ENCODE peak calls at places on chromosome 13, in eight cellular contexts. P, S, E, A, F, Z, D and J are unnamed samples.
A peak's percentile ranks its signal among the peaks of the same experiment; 100 is the strongest.

GRCh38 chr13:33466262-33466661 is 180.7 kb upstream of the STARD13 start:
- DNase-seq in A (no peak), Z (no peak), P (no peak), E (no peak), S (no peak), D (no peak), F (no peak), J (no peak)

GRCh38 chr13:98345103-98345899 is 168.2 kb upstream of the RNF113B start:
- DNase-seq in P (no peak), D (no peak), Z (peak; percentile 14), F (peak; percentile 18), S (no peak), A (no peak), E (peak; percentile 21), J (no peak)

GRCh38 chr13:23380534-23380933 is 53.0 kb downstream of the SACS start:
- DNase-seq in S (no peak), Z (no peak), D (no peak), P (no peak), F (peak; percentile 45), E (no peak), A (no peak), J (no peak)

GRCh38 chr13:33251131-33251629 is 34.4 kb downstream of the STARD13 start:
- DNase-seq in E (peak; percentile 7), P (no peak), D (peak; percentile 97), S (no peak), Z (no peak), A (peak; percentile 45), F (peak; percentile 85), J (peak; percentile 48)

GRCh38 chr13:67120872-67121531 is 109.1 kb downstream of the PCDH9 start:
- DNase-seq in E (no peak), P (no peak), D (no peak), Z (no peak), F (no peak), S (no peak), A (no peak), J (no peak)

GRCh38 chr13:112730157-112730671 is 40.4 kb downstream of the ATP11A start:
- DNase-seq in P (no peak), A (peak; percentile 65), F (peak; percentile 58), E (no peak), S (peak; percentile 63), D (no peak), Z (no peak), J (no peak)

GRCh38 chr13:75399168-75399878 is 82.6 kb downstream of the TBC1D4 start:
- DNase-seq in A (no peak), P (no peak), Z (no peak), D (peak; percentile 68), E (no peak), S (no peak), F (peak; percentile 13), J (no peak)

GRCh38 chr13:38202730-38203129 is 146.9 kb upstream of the UFM1 start:
- DNase-seq in E (no peak), S (no peak), Z (no peak), F (peak; percentile 4), D (peak; percentile 72), A (no peak), P (no peak), J (no peak)

GRCh38 chr13:59906413-59907027 is 257.2 kb downstream of the DIAPH3 start:
- DNase-seq in P (no peak), E (no peak), D (peak; percentile 58), S (no peak), F (peak; percentile 65), Z (peak; percentile 33), A (no peak), J (peak; percentile 9)

GRCh38 chr13:40764587-40765403 is 6.2 kb downstream of the MRPS31 start:
- DNase-seq in E (no peak), P (no peak), A (no peak), Z (no peak), D (peak; percentile 74), S (no peak), F (no peak), J (no peak)

GRCh38 chr13:25654332-25654731 is 282.6 kb downstream of the ATP8A2 start:
- DNase-seq in A (no peak), D (no peak), F (no peak), S (no peak), P (no peak), E (no peak), Z (no peak), J (no peak)

GRCh38 chr13:47087841-47088240 is 191.0 kb upstream of the HTR2A start:
- DNase-seq in E (no peak), P (no peak), F (peak; percentile 26), S (no peak), Z (peak; percentile 2), A (no peak), D (peak; percentile 79), J (no peak)

GRCh38 chr13:29577135-29578051 is 18.1 kb downstream of the SLC7A1 start:
- DNase-seq in A (peak; percentile 30), Z (no peak), P (no peak), F (no peak), S (no peak), E (no peak), D (no peak), J (no peak)

GRCh38 chr13:41352935-41353801 is 42.1 kb downstream of the NAA16 start:
- DNase-seq in F (peak; percentile 69), S (no peak), Z (peak; percentile 61), P (no peak), A (no peak), D (peak; percentile 69), E (peak; percentile 7), J (peak; percentile 52)

GRCh38 chr13:92843549-92843948 is 383.1 kb upstream of the GPC6 start:
- DNase-seq in S (no peak), F (peak; percentile 73), D (peak; percentile 71), P (no peak), A (no peak), E (no peak), Z (no peak), J (no peak)
- TF ChIP-seq CTCF in S (no peak), F (no peak), D (no peak), P (no peak), A (no peak), E (no peak), Z (no peak), J (no peak)

GRCh38 chr13:101393140-101393539 is 23.2 kb downstream of the NALCN start:
- DNase-seq in P (no peak), E (no peak), Z (no peak), S (no peak), F (no peak), A (no peak), D (no peak), J (no peak)
- TF ChIP-seq CTCF in P (no peak), E (no peak), Z (no peak), S (no peak), F (no peak), A (no peak), D (no peak), J (no peak)

DNA sequence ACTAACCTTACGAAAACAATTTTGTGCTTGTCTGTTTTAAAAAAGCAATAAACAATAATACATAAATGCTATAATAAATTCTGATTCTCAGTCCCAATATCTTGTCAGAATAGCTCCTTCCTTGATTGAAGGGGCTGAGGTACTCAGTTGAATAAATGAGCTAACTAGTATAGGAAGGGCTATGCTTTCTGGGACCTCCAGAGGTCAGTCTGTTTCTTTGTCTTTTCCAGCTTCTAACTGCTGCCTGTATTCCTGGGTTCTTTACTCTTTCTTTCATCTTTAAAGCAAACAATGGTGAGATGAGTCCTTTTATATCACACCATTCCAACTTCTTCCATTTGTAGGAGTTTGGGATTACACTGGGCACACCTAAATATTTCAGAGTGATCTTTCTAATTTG is 1297.0 kb upstream of the ATXN8OS start:
- DNase-seq in P (no peak), Z (peak; percentile 12), F (no peak), S (no peak), A (no peak), E (no peak), D (no peak), J (no peak)
- TF ChIP-seq CTCF in P (no peak), Z (peak; percentile 24), F (no peak), S (no peak), A (no peak), E (no peak), D (peak; percentile 12), J (no peak)

GRCh38 chr13:110410000-110410399 is 102.9 kb downstream of the COL4A2 start:
- DNase-seq in P (no peak), A (no peak), F (no peak), Z (no peak), S (no peak), D (no peak), E (no peak), J (no peak)

GRCh38 chr13:110407021-110407420 is 99.9 kb downstream of the COL4A2 start:
- DNase-seq in D (no peak), E (no peak), A (no peak), Z (no peak), P (no peak), S (no peak), F (no peak), J (no peak)

GRCh38 chr13:110409581-110409992 is 102.5 kb downstream of the COL4A2 start:
- DNase-seq in A (no peak), D (peak; percentile 94), E (no peak), S (no peak), Z (no peak), P (no peak), F (peak; percentile 81), J (no peak)

GRCh38 chr13:110407531-110407930 is 100.4 kb downstream of the COL4A2 start:
- DNase-seq in P (no peak), E (no peak), D (no peak), F (no peak), S (no peak), A (no peak), Z (no peak), J (no peak)

GRCh38 chr13:110408286-110408685 is 101.2 kb downstream of the COL4A2 start:
- DNase-seq in Z (no peak), F (no peak), A (no peak), P (no peak), D (no peak), S (no peak), E (no peak), J (no peak)
- TF ChIP-seq CTCF in Z (no peak), F (no peak), A (no peak), P (no peak), D (no peak), S (no peak), E (no peak), J (no peak)

DNA sequence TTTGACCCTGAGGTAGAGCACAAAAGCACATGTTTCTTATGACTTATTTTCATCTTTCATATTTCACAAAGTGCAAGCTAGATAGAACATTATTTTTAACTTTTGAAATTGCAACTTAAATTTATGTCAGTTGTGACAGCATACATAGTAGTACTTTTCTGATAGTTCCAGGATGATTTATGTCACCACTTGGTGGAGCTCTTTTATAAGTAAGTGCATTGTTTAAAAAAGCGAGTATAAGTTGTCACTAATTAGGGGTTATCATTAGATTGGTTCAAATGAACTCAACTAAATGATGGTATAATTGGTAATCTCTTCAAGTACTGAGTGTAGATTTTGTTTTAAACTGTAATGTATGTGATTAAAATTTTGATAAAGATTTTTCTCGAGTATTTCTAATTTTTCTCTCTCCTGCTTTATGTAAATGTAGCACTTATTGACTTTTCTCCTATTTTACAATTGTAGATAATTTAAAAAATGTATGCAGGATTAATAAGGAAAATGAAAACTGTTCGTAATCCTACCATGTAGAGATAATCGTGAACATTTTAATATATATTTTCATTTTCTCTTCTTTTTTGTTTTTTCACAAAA is 31.1 kb downstream of the RB1 start:
- DNase-seq in F (peak; percentile 62), S (no peak), D (peak; percentile 59), A (no peak), P (no peak), E (no peak), Z (peak; percentile 62), J (peak; percentile 36)
- TF ChIP-seq CTCF in F (peak; percentile 48), S (peak; percentile 67), D (peak; percentile 51), A (peak; percentile 70), P (peak; percentile 44), E (peak; percentile 87), Z (peak; percentile 32), J (no peak)